ENCODE peak calls at places on chromosomes 6 and 20, in nine cellular contexts. X is AG04450, S is heart right ventricle, D is retinal pigment epithelial cell, O is fibroblast of mammary gland, G is lower leg skin, B is IMR-90, R is HCT116, I is breast epithelium. F is an unnamed sample.

GRCh38 chr6:72286911-72287311 is 335.0 kb upstream of the KCNQ5 start:
- DNase-seq in D (peak; percentile 2), I (no peak), S (no peak), R (no peak), G (no peak), O (peak; percentile 20), B (peak; percentile 75), X (peak; percentile 15), F (no peak)

GRCh38 chr6:47484616-47485015 is 7.0 kb downstream of the CD2AP start:
- DNase-seq in B (peak; percentile 81), G (no peak), S (no peak), R (peak; percentile 22), O (peak; percentile 92), I (no peak), D (peak; percentile 91), X (peak; percentile 37), F (peak; percentile 97)

GRCh38 chr20:21235713-21236445 is 67.3 kb upstream of the XRN2 start:
- DNase-seq in G (peak; percentile 53), O (peak; percentile 74), D (peak; percentile 22), I (peak; percentile 55), B (peak; percentile 66), X (peak; percentile 32), S (peak; percentile 54), R (peak; percentile 51), F (peak; percentile 23)

GRCh38 chr20:13819885-13820645 is 35.2 kb downstream of the NDUFAF5 start:
- DNase-seq in X (no peak), R (peak; percentile 42), I (peak; percentile 30), D (peak; percentile 24), O (peak; percentile 64), G (no peak), B (peak; percentile 49), S (peak; percentile 11), F (peak; percentile 39)

GRCh38 chr6:326896-327537 is 34.7 kb downstream of the DUSP22 start:
- DNase-seq in O (no peak), X (no peak), D (no peak), B (no peak), I (no peak), S (no peak), G (no peak), R (no peak), F (no peak)

GRCh38 chr20:57275813-57276212 is 9.4 kb upstream of the BMP7 start:
- DNase-seq in G (no peak), R (no peak), I (no peak), D (no peak), S (no peak), O (no peak), X (no peak), B (no peak), F (no peak)

GRCh38 chr6:51885957-51886356 is 201.5 kb downstream of the PKHD1 start:
- DNase-seq in R (no peak), O (no peak), G (no peak), D (no peak), X (no peak), I (no peak), S (no peak), B (no peak), F (no peak)

GRCh38 chr20:49614338-49615050 is 46.6 kb upstream of the PTGIS start:
- DNase-seq in R (no peak), D (no peak), X (no peak), B (no peak), S (no peak), I (no peak), O (no peak), G (no peak), F (no peak)

GRCh38 chr6:111865909-111866546 is 7.2 kb downstream of the FYN start:
- DNase-seq in D (no peak), X (no peak), I (no peak), O (no peak), R (no peak), G (no peak), B (no peak), S (no peak), F (no peak)

GRCh38 chr20:62350098-62350628 is 16.9 kb downstream of the LAMA5 start:
- DNase-seq in G (peak; percentile 75), I (peak; percentile 82), R (peak; percentile 87), D (no peak), S (no peak), O (no peak), B (no peak), X (no peak), F (no peak)

GRCh38 chr6:8483650-8484049 is 48.3 kb upstream of the SLC35B3 start:
- DNase-seq in G (no peak), S (no peak), B (no peak), I (no peak), X (no peak), O (no peak), D (no peak), R (no peak), F (no peak)

GRCh38 chr6:2589171-2589661 is 161.5 kb downstream of the MYLK4 start:
- DNase-seq in O (no peak), G (no peak), D (no peak), I (no peak), S (no peak), X (no peak), R (no peak), B (no peak), F (no peak)

GRCh38 chr6:2764610-2765165 is 505 bp upstream of the WRNIP1 start:
- DNase-seq in D (no peak), O (peak; percentile 69), G (peak; percentile 44), S (no peak), R (no peak), X (no peak), I (peak; percentile 47), B (peak; percentile 70), F (peak; percentile 35)

GRCh38 chr6:41728073-41728936 is 7.1 kb downstream of the TFEB start:
- DNase-seq in I (peak; percentile 71), B (no peak), R (no peak), O (no peak), G (no peak), X (no peak), D (no peak), S (no peak), F (no peak)

GRCh38 chr6:41730531-41731436 is 4.6 kb downstream of the TFEB start:
- DNase-seq in R (no peak), I (no peak), O (peak; percentile 14), B (no peak), D (no peak), X (no peak), G (no peak), S (no peak), F (no peak)

GRCh38 chr6:41729624-41730023 is 5.8 kb downstream of the TFEB start:
- DNase-seq in I (no peak), G (no peak), B (no peak), R (no peak), O (no peak), S (no peak), X (no peak), D (no peak), F (no peak)

GRCh38 chr6:41727705-41728072 is 7.7 kb downstream of the TFEB start:
- DNase-seq in X (no peak), I (no peak), B (no peak), D (no peak), S (no peak), G (no peak), R (no peak), O (no peak), F (no peak)

GRCh38 chr6:41728954-41729353 is 6.5 kb downstream of the TFEB start:
- DNase-seq in S (no peak), X (no peak), B (no peak), D (no peak), G (no peak), O (no peak), I (no peak), R (no peak), F (no peak)
- H3K4me3 ChIP-seq in S (no peak overlapping the region), X (no peak overlapping the region), B (no peak overlapping the region), D (no peak overlapping the region), G (no peak overlapping the region), O (no peak overlapping the region), I (no peak overlapping the region), R (no peak overlapping the region), F (no peak overlapping the region)

DNA sequence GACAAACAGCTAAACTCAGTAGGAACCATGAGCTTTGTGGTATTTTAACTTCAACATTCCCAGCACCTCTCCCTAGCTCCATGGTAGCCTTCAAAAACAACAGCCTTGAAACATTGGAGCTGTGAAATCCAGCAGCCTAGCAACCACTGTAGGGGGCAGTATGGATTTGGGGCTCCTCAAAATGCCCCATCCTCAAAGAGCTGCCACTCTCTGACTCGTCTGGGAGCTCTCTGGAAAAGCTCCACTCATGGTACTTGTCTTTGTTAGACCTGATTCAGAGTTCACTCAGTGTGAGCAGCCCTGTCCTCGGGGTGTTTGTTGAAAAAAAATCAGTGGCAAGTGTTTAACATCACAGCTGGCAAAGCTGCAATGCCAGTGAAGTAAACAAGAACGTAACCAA is 82.9 kb downstream of the KIF6 start:
- DNase-seq in G (no peak), S (no peak), I (no peak), B (no peak), O (no peak), X (no peak), R (no peak), D (no peak), F (no peak)
- TF ChIP-seq CTCF in G (no peak), S (no peak), I (no peak), B (no peak), O (no peak), X (no peak), R (no peak), D (peak; percentile 13), F (no peak)

DNA sequence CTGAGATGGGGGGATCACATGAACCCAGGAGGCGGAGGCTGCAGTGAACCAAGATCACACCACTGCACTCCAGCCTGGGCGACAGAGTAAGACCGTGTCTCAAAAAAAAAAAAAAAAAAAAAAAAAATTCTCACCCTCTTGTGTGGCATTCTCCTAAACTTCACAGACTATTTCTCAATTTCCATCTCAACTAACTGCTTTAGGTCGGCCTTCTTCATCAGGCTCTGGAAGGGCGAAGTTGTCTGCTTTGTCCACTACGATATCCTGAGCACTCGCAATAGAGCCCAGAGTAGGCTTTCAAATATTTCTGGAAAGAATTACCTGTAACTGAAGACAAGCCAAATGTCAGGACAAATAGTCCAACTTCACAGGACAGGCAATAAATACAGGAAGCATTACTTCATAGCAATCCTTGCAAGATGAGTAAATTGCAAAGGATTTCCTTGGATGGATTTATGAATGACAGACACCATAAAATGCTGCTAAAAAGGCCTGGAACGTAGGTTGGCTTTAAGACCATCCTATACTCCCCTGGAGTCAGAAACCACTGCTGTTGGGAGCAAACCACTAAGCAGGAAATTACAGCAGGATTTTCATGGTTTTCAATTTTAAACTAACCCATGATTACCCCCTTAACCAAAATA is 116.3 kb upstream of the SLC2A12 start:
- DNase-seq in R (no peak), O (peak; percentile 60), B (peak; percentile 61), S (no peak), D (no peak), G (no peak), X (no peak), I (no peak), F (no peak)
- H3K4me3 ChIP-seq in R (no peak overlapping the region), O (no peak overlapping the region), B (no peak overlapping the region), S (no peak overlapping the region), D (peak overlapping the region; percentile 99), G (no peak overlapping the region), X (no peak overlapping the region), I (no peak overlapping the region), F (peak overlapping the region; percentile 84)

DNA sequence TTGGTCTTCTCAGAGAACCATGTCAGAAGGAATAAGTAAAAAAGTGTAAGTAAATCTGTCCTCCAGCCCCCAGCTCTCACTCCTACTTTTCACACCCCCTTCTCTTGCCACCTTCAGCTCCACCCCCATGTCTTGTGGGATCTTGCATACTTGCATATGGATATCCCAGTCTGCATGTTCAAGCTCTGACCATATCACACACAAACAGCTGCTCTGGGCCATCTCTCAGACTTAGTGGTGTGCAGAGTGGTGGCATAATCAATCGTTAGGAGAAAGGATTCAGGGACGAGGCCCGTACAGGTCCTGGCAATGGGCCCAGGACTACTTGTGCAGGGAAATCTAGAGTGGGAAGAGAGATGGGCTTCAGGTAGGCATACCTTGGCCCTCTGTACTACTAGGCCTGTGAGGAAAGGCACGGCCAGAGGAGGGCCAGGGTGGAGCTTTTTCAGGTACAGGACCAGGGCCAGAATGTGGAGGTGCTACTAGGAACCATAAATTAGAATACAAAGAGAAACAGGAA is 112.0 kb upstream of the SGK1 start:
- DNase-seq in X (no peak), G (no peak), O (no peak), S (no peak), R (no peak), I (no peak), D (no peak), B (no peak), F (no peak)
- TF ChIP-seq CTCF in X (no peak), G (no peak), O (no peak), S (no peak), R (no peak), I (no peak), D (no peak), B (no peak), F (no peak)